ENCODE peak calls at places on chromosomes 13 and 19, in five cellular contexts. R, D, I, K and B are unnamed samples.

GRCh38 chr19:48443731-48444128 is 2.1 kb upstream of the GRWD1 start:
- DNase-seq in I (no peak), K (no peak), R (no peak), D (no peak), B (no peak)

GRCh38 chr13:27820524-27821482 is 28.5 kb downstream of the GSX1 start:
- DNase-seq in D (no peak), I (no peak), K (no peak), R (peak; percentile 64), B (no peak)

GRCh38 chr19:7874080-7874856 is at the start of gene PRR36:
- DNase-seq in D (peak; percentile 89), K (no peak), R (peak; percentile 95), I (no peak), B (peak; percentile 63)

GRCh38 chr19:50252111-50252886 is 48.9 kb downstream of the MYH14 start:
- DNase-seq in K (peak; percentile 29), D (no peak), I (peak; percentile 4), R (peak; percentile 90), B (no peak)

GRCh38 chr19:3289971-3290569 is 65.6 kb downstream of the CELF5 start:
- DNase-seq in R (no peak), I (no peak), K (no peak), D (no peak), B (no peak)

GRCh38 chr13:112616586-112617381 is 28.8 kb upstream of the TUBGCP3 start:
- DNase-seq in R (peak; percentile 78), K (no peak), I (peak; percentile 42), D (no peak), B (no peak)

GRCh38 chr13:59750860-59751259 is 412.9 kb downstream of the DIAPH3 start:
- DNase-seq in D (no peak), R (peak; percentile 86), I (no peak), K (no peak), B (no peak)

GRCh38 chr19:58038688-58039204 is 4.9 kb downstream of the ZSCAN1 start:
- DNase-seq in I (no peak), D (no peak), R (peak; percentile 53), K (no peak), B (no peak)

GRCh38 chr13:78618411-78618810 is 15.1 kb upstream of the POU4F1 start:
- DNase-seq in I (no peak), R (no peak), D (no peak), K (no peak), B (no peak)

GRCh38 chr19:49340069-49340864 is 5.1 kb downstream of the CD37 start:
- DNase-seq in K (peak; percentile 81), I (no peak), R (peak; percentile 89), D (peak; percentile 85), B (no peak)

GRCh38 chr13:43080199-43080598 is 56.8 kb downstream of the DNAJC15 start:
- DNase-seq in D (no peak), K (no peak), I (no peak), R (no peak), B (no peak)

GRCh38 chr19:21127001-21127400 is 14.8 kb upstream of the ZNF431 start:
- DNase-seq in D (no peak), R (no peak), K (no peak), I (no peak), B (no peak)

GRCh38 chr19:55672418-55672817 is 2.6 kb upstream of the EPN1 start:
- DNase-seq in K (no peak), R (no peak), I (no peak), D (no peak), B (no peak)

GRCh38 chr19:4744451-4745170 is 21.0 kb upstream of the DPP9 start:
- DNase-seq in R (no peak), K (peak; percentile 69), D (no peak), I (no peak), B (no peak)

GRCh38 chr13:22014469-22014868 is 343.6 kb downstream of the FGF9 start:
- DNase-seq in I (no peak), D (no peak), R (no peak), K (no peak), B (no peak)

GRCh38 chr19:18418034-18418724 is 1.0 kb upstream of the SSBP4 start:
- DNase-seq in D (peak; percentile 83), R (peak; percentile 67), K (peak; percentile 85), I (peak; percentile 57), B (peak; percentile 72)

GRCh38 chr13:110221331-110221730 is 85.6 kb downstream of the COL4A1 start:
- DNase-seq in D (no peak), I (no peak), R (no peak), K (no peak), B (no peak)

GRCh38 chr19:44992336-44993163 is 8.7 kb upstream of the RELB start:
- DNase-seq in D (no peak), I (no peak), K (no peak), R (no peak), B (no peak)
- H3K36me3 ChIP-seq in D (peaks cover 46% of the 10 kb centered on the region), I (peaks cover 18% of the 10 kb centered on the region), K (no peaks in the 10 kb centered on the region), R (peaks cover 20% of the 10 kb centered on the region), B (peaks cover 7% of the 10 kb centered on the region)

GRCh38 chr19:38731654-38732301 is 12.5 kb downstream of the CAPN12 start:
- DNase-seq in K (peak; percentile 35), I (no peak), D (peak; percentile 80), R (peak; percentile 49), B (no peak)
- H3K27ac ChIP-seq in K (peak overlapping the region; percentile 16), I (peak overlapping the region; percentile 27), D (peak overlapping the region; percentile 66), R (no peak overlapping the region), B (peak overlapping the region; percentile 44)

GRCh38 chr13:111280226-111280625 is 40.2 kb upstream of the TEX29 start:
- DNase-seq in R (peak; percentile 32), D (no peak), K (no peak), I (no peak), B (no peak)
- H3K36me3 ChIP-seq in R (peaks cover 78% of the 10 kb centered on the region), D (peaks cover 88% of the 10 kb centered on the region), K (peaks cover 2% of the 10 kb centered on the region), I (peaks cover 96% of the 10 kb centered on the region), B (peaks cover 63% of the 10 kb centered on the region)

DNA sequence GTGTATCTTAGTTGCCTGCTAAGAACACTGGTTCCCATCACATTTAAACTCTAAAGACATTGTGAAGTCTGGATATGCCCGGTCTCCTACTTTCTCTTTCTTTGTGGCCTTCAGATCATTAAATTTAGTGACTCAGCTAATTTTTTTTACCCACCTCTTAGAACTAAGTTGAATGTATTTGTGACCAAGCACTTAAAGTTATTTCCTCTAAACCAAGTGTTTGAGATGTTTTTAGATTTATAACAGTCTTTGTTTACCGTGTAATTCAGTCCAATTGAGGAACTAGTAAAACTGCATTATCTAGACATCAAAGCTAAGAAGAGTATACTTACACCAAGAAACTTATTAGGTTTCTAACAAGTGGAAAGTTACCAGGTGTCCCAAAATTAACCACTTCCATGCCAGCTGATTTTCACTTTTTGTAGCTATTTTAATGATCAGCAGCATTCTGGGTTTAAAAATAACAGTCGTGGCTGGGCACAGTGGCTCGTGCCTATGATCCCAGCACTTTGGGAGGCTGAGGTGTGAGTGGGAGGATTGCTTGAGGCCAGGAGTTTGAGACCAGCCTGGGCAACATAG is 53.1 kb downstream of the ARHGAP35 start:
- DNase-seq in D (no peak), I (peak; percentile 31), R (no peak), K (no peak), B (no peak)
- H3K27ac ChIP-seq in D (peak overlapping the region; percentile 39), I (no peak overlapping the region), R (no peak overlapping the region), K (no peak overlapping the region), B (peak overlapping the region; percentile 11)

GRCh38 chr19:32355309-32355708 is 9.9 kb downstream of the ZNF507 start:
- DNase-seq in D (no peak), K (no peak), I (no peak), R (no peak), B (no peak)
- H3K36me3 ChIP-seq in D (peaks cover 79% of the 10 kb centered on the region), K (peaks cover 11% of the 10 kb centered on the region), I (peaks cover 76% of the 10 kb centered on the region), R (peaks cover 89% of the 10 kb centered on the region), B (peaks cover 86% of the 10 kb centered on the region)

GRCh38 chr19:40575326-40575725 is 1.3 kb upstream of the SHKBP1 start:
- DNase-seq in D (no peak), K (no peak), R (no peak), I (no peak), B (no peak)
- H3K27ac ChIP-seq in D (no peak overlapping the region), K (no peak overlapping the region), R (no peak overlapping the region), I (no peak overlapping the region), B (no peak overlapping the region)